ENCODE peak calls at places on chromosomes 7 and 10, in five cellular contexts. F, N, M, S and D are unnamed samples.

GRCh38 chr7:12746211-12746610 is 58.8 kb downstream of the ARL4A start:
- DNase-seq in N (no peak), M (no peak), F (no peak), S (no peak), D (no peak)

GRCh38 chr10:131031346-131031745 is 280.2 kb downstream of the TCERG1L start:
- DNase-seq in F (no peak), N (no peak), M (no peak), S (no peak), D (no peak)

GRCh38 chr10:29804025-29804852 is 169.5 kb upstream of the SVIL start:
- DNase-seq in F (no peak), M (no peak), S (peak; percentile 93), N (peak; percentile 31), D (no peak)

GRCh38 chr7:76151932-76152331 is 49.8 kb upstream of the SRRM3 start:
- DNase-seq in N (no peak), S (no peak), M (no peak), F (no peak), D (no peak)

GRCh38 chr10:95653895-95654294 is 2.6 kb downstream of the ALDH18A1 start:
- DNase-seq in N (no peak), S (no peak), M (no peak), F (no peak), D (no peak)

GRCh38 chr10:31028076-31028475 is 3.6 kb downstream of the ZNF438 start:
- DNase-seq in M (no peak), N (no peak), F (no peak), S (no peak), D (no peak)

GRCh38 chr7:47690902-47691558 is 109.1 kb upstream of the TNS3 start:
- DNase-seq in M (no peak), F (no peak), N (no peak), S (peak; percentile 83), D (no peak)

GRCh38 chr7:158067219-158067930 is 520.2 kb downstream of the PTPRN2 start:
- DNase-seq in S (no peak), M (no peak), F (no peak), N (no peak), D (no peak)

GRCh38 chr7:93944673-93945072 is 23.1 kb downstream of the GNG11 start:
- DNase-seq in N (no peak), F (no peak), M (no peak), S (no peak), D (no peak)

GRCh38 chr7:32506266-32507054 is 11.2 kb downstream of the AVL9 start:
- DNase-seq in N (peak; percentile 58), F (no peak), M (no peak), S (peak; percentile 95), D (no peak)

GRCh38 chr7:102407910-102408309 is 11.7 kb downstream of the PRKRIP1 start:
- DNase-seq in S (no peak), N (no peak), M (no peak), F (no peak), D (no peak)

GRCh38 chr7:135200824-135201331 is 10.4 kb downstream of the WDR91 start:
- DNase-seq in F (no peak), S (no peak), M (no peak), N (no peak), D (no peak)

GRCh38 chr7:157549612-157550299 is 213.0 kb downstream of the DNAJB6 start:
- DNase-seq in F (no peak), N (no peak), S (no peak), M (no peak), D (no peak)

GRCh38 chr10:119090968-119091367 is 10.4 kb upstream of the EIF3A start:
- DNase-seq in S (no peak), M (no peak), F (no peak), N (no peak), D (no peak)

GRCh38 chr7:128209229-128210035 is 31.6 kb upstream of the LEP start:
- DNase-seq in N (peak; percentile 81), M (peak; percentile 82), S (peak; percentile 74), F (peak; percentile 77), D (peak; percentile 80)

GRCh38 chr7:126659124-126659523 is 593.6 kb downstream of the GRM8 start:
- DNase-seq in F (no peak), N (no peak), M (no peak), S (no peak), D (no peak)

GRCh38 chr7:40747856-40748255 is 613.1 kb downstream of the SUGCT start:
- DNase-seq in N (no peak), S (no peak), M (no peak), F (no peak), D (no peak)
- H2BK12ac ChIP-seq in N (no peak overlapping the region), S (no peak overlapping the region), M (no peak overlapping the region), F (no peak overlapping the region), D (no peak overlapping the region)

GRCh38 chr7:44636926-44637325 is 30.5 kb downstream of the OGDH start:
- DNase-seq in M (no peak), N (no peak), F (no peak), S (no peak), D (no peak)

GRCh38 chr7:44637788-44638594 is 31.6 kb downstream of the OGDH start:
- DNase-seq in M (peak; percentile 23), F (no peak), S (peak; percentile 95), N (peak; percentile 78), D (no peak)

GRCh38 chr7:44638611-44639557 is 32.5 kb downstream of the OGDH start:
- DNase-seq in S (peak; percentile 82), M (peak; percentile 48), F (peak; percentile 64), N (no peak), D (no peak)

GRCh38 chr7:44643206-44643605 is 36.8 kb downstream of the OGDH start:
- DNase-seq in M (no peak), N (no peak), S (no peak), F (no peak), D (no peak)

DNA sequence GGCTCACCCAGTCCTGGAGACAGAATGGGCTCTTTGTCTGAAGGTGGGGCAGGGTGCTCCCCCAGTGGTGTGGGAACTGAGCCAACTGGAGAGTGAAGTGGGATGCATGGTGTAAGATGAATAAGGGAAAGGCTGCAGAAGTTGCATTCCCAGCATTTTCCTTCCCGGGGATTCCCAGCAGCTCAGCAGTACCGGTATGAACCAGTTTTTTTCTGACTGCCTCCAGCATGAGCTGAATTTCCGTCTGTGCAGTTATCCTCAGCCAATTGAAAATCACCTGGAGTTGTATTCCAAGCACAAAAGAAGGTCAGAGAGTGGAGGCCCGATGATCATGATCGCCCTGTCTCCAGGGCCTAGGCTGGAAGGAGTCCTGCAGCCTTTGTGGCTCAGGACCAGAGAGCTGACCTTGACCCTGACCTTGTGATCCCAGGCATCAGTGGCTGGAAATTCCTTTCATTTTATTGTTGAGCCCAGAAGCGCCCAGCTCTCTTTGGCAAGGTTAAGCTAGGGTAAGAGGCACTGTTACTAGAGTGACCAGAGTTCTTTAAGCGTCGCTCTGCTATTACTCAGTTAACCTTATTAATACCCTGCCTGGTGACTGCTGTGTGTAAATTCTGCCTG is 33.4 kb downstream of the OGDH start:
- DNase-seq in N (peak; percentile 79), F (peak; percentile 48), S (peak; percentile 91), M (no peak), D (peak; percentile 4)
- H2BK120ac ChIP-seq in N (peak overlapping the region; percentile 85), F (no peak overlapping the region), S (peak overlapping the region; percentile 29), M (no peak overlapping the region), D (no peak overlapping the region)

GRCh38 chr7:36204044-36204663 is 51.1 kb downstream of the EEPD1 start:
- DNase-seq in F (no peak), N (no peak), S (no peak), M (no peak), D (no peak)
- H2BK12ac ChIP-seq in F (no peak overlapping the region), N (no peak overlapping the region), S (peak overlapping the region; percentile 10), M (no peak overlapping the region), D (no peak overlapping the region)

GRCh38 chr10:110403593-110403992 is 94.1 kb upstream of the DUSP5 start:
- DNase-seq in F (no peak), M (no peak), S (no peak), N (peak; percentile 41), D (no peak)

GRCh38 chr10:110402077-110402416 is 95.7 kb upstream of the DUSP5 start:
- DNase-seq in N (no peak), F (no peak), S (no peak), M (no peak), D (no peak)

GRCh38 chr10:110400173-110400947 is 95.6 kb upstream of the SMNDC1 start:
- DNase-seq in N (no peak), F (no peak), M (no peak), S (peak; percentile 71), D (no peak)

GRCh38 chr10:110399163-110400094 is 94.7 kb upstream of the SMNDC1 start:
- DNase-seq in M (no peak), N (peak; percentile 95), F (no peak), S (peak; percentile 91), D (no peak)

DNA sequence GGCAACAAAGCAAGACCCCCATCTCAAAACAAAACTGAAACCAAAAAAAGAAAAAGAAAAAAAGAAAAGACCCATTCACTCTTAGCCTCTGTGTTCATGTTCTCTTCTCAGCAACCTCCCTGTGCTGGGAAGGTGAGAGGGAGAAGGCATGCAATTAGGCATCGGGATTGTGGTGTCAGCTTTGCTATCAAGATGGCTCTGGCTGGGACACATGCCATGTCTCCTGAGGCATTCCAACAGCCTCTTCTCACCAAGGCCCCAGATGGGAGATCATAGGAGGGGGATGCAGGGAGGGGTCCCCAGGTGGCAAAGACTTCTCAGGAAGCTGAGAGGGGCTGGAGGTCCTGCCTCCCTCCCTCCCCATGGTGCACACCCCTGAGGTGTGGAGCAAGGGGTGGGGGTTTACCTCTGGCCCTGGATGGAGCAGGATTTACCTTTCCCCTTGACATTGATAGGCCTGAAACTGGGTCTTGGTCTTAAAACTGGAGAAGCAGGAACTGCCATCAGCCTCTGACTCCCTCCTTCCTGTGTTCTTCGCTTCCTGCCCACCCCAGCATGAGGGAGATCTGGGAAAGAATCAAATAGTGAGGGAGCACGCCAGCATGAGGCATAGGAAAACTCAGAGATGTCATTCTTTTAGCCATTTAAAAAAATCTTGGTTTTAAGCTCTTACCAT is 96.2 kb upstream of the DUSP5 start:
- DNase-seq in N (no peak), M (no peak), S (no peak), F (no peak), D (no peak)
- H2BK120ac ChIP-seq in N (no peak overlapping the region), M (no peak overlapping the region), S (peak overlapping the region; percentile 19), F (no peak overlapping the region), D (no peak overlapping the region)

GRCh38 chr7:1647961-1648631 is 22.0 kb upstream of the ELFN1 start:
- DNase-seq in F (no peak), M (peak; percentile 54), N (no peak), S (no peak), D (no peak)
- H2BK12ac ChIP-seq in F (no peak overlapping the region), M (no peak overlapping the region), N (no peak overlapping the region), S (no peak overlapping the region), D (peak overlapping the region; percentile 78)

DNA sequence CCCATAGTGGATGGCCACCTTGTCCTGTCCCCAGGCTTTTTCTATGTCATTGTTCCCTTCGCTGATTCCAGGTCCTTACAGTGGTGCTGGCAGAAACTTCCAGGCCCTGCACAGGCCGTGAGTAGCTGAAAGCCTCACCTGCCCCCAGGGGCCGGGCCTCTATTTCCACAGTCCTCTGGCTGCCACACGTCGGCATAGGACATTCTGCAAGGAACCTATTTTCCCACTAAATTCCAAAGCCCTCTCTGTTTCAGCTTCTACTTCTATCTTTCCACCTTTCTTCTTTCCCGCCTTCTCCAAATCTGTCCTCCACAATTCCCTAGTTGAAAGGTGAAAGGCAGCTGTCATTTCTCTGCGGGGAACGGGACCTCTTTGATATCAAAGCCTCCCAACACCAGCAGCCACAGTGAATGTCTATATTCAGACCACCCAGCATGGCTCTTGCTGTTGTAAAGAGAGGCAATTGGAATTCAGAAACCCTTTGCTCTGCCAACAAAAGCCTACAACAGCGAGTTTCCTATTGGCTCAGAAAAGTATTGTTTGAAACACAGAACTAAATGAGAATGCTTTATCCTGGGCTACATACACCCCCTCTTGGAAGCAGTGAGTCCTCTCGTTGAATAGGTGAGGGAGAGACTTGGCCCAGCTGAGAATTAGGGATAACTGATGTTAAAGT is 607.7 kb downstream of the GALNT17 start:
- DNase-seq in N (no peak), F (peak; percentile 49), S (no peak), M (peak; percentile 56), D (peak; percentile 62)
- H2BK120ac ChIP-seq in N (no peak overlapping the region), F (no peak overlapping the region), S (no peak overlapping the region), M (peak overlapping the region; percentile 17), D (no peak overlapping the region)